ENCODE peak calls at places on chromosomes 5 and 9, in five cellular contexts. V is cardiac muscle cell, N is tibial artery, O is esophagus muscularis mucosa, G is IMR-90. Z is an unnamed sample. For H3K27me3, the result is how much of the 10 kb centered on the place peaks cover.

GRCh38 chr9:36192196-36192595 is 1.5 kb downstream of the CLTA start:
- DNase-seq in V (no peak), N (no peak), O (no peak), G (peak), Z (no peak)

GRCh38 chr5:33969572-33970452 is 14.7 kb downstream of the SLC45A2 start:
- DNase-seq in O (no peak), V (peak), N (no peak), G (peak), Z (peak)

GRCh38 chr5:170195876-170196275 is 36.9 kb upstream of the C5orf58 start:
- DNase-seq in N (no peak), V (no peak), O (no peak), G (no peak), Z (no peak)

GRCh38 chr5:155983954-155984353 is 343.0 kb upstream of the SGCD start:
- DNase-seq in V (no peak), N (no peak), O (no peak), G (peak), Z (no peak)

GRCh38 chr9:75447281-75447680 is 359.0 kb downstream of the OSTF1 start:
- DNase-seq in G (no peak), N (no peak), O (peak), V (no peak), Z (no peak)

GRCh38 chr5:66285343-66285942 is 141.3 kb downstream of the SREK1 start:
- DNase-seq in G (no peak), V (no peak), O (peak), N (no peak), Z (no peak)

GRCh38 chr5:168097852-168098251 is 193.6 kb upstream of the WWC1 start:
- DNase-seq in V (no peak), N (no peak), G (no peak), O (no peak), Z (no peak)

GRCh38 chr5:159971931-159972461 is 36.9 kb upstream of the TTC1 start:
- DNase-seq in O (no peak), N (no peak), V (peak), G (no peak), Z (no peak)

GRCh38 chr5:157686841-157687554 is 15.7 kb downstream of the C5orf52 start:
- DNase-seq in V (no peak), N (no peak), G (no peak), O (peak), Z (no peak)

GRCh38 chr5:56406838-56407237 is 173.7 kb upstream of the ANKRD55 start:
- DNase-seq in V (no peak), O (no peak), G (peak), N (no peak), Z (no peak)

GRCh38 chr5:112915831-112916230 is 6.2 kb downstream of the REEP5 start:
- DNase-seq in O (no peak), N (no peak), G (no peak), V (no peak), Z (no peak)

GRCh38 chr9:110650261-110650660 is 18.3 kb upstream of the MUSK start:
- DNase-seq in N (no peak), G (peak), O (no peak), V (peak), Z (no peak)

GRCh38 chr9:22446950-22447606 is 454 bp downstream of the DMRTA1 start:
- DNase-seq in O (no peak), G (peak), N (peak), V (peak), Z (peak)

GRCh38 chr9:133512253-133513213 is 12.2 kb downstream of the MYMK start:
- DNase-seq in V (no peak), G (no peak), N (no peak), O (no peak), Z (no peak)
- H3K27me3 ChIP-seq in V (under half), G (under half), N (half or more), O (under half), Z (under half)

DNA sequence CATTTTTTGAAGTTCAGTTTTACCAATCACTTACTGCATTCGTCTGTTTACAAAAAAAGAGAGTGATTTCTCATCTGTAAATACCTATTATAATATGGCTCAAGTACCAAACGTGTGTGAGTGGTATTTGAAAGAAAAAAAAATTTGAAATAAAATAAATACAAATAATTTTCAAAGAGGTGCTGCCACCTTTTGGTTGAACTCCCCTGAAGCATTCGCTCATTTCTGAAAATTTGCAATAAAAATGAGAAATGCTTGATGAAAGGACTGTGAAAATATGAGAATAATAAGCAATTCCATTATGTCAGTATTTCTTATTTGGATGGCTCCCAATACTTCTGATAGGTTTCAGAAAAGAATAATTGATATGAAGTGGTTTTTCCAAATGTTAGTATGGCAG is 409.9 kb downstream of the CTNND2 start:
- DNase-seq in G (no peak), O (no peak), N (no peak), V (no peak), Z (no peak)
- TF ChIP-seq CTCF in G (peak), O (peak), N (no peak), V (peak), Z (peak)

GRCh38 chr5:142445266-142445665 is 120.4 kb upstream of the SPRY4 start:
- DNase-seq in V (no peak), N (no peak), O (no peak), G (peak), Z (no peak)

GRCh38 chr5:142450419-142450818 is 125.6 kb upstream of the SPRY4 start:
- DNase-seq in N (no peak), V (no peak), O (no peak), G (no peak), Z (no peak)

GRCh38 chr5:142446960-142447279 is 122.1 kb upstream of the SPRY4 start:
- DNase-seq in G (no peak), V (no peak), N (no peak), O (no peak), Z (no peak)

GRCh38 chr5:142447887-142448286 is 123.1 kb upstream of the SPRY4 start:
- DNase-seq in V (no peak), O (no peak), G (no peak), N (no peak), Z (no peak)

GRCh38 chr5:142446131-142446959 is 121.5 kb upstream of the SPRY4 start:
- DNase-seq in O (no peak), G (peak), N (peak), V (peak), Z (no peak)
- H3K4me3 ChIP-seq in O (no peak), G (no peak), N (no peak), V (no peak), Z (no peak)

GRCh38 chr9:121604654-121605053 is 46.8 kb upstream of the DAB2IP start:
- DNase-seq in N (no peak), V (no peak), G (no peak), O (no peak), Z (no peak)
- H3K27me3 ChIP-seq in N (under half), V (under half), G (under half), O (under half), Z (under half)

GRCh38 chr9:17219261-17219660 is 84.4 kb downstream of the CNTLN start:
- DNase-seq in V (peak), N (no peak), O (no peak), G (peak), Z (no peak)
- TF ChIP-seq CTCF in V (peak), N (no peak), O (no peak), G (peak), Z (no peak)

DNA sequence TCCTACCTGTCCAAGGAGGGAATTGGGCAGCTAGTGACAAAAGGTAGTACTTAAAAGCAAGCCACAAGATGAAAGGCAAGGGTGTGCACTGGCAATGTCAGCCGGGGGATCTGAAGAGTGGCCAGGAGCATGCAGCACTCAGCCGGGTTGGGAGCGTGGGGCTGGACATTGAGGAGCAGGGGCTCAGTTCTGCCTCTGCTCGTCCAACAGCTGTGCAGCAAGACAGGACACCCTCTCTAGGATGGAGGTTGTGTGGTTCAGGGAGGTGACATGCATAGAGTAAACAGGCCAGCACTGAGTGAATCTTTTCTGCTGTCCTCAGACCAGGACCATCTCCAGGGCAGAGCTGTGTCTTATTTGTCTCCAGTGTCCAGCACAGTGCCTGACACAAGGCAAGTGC is 235.3 kb downstream of the CRB2 start:
- DNase-seq in G (no peak), N (no peak), O (peak), V (no peak), Z (no peak)
- H3K4me3 ChIP-seq in G (no peak), N (no peak), O (no peak), V (no peak), Z (no peak)